ENCODE peak calls at places on chromosomes 11 and 22, in six cellular contexts. R is CD8-positive, alpha-beta T cell; B is AG09309; X is heart right ventricle; S is fibroblast of pulmonary artery; Z is adrenal gland. Q is an unnamed sample.
A peak's percentile ranks its signal among the peaks of the same experiment; 100 is the strongest.

GRCh38 chr11:3155691-3156258 is 9.3 kb downstream of the OSBPL5 start:
- DNase-seq in R (peak; percentile 5), B (no peak), X (no peak), S (no peak), Z (no peak), Q (no peak)

GRCh38 chr11:9037046-9037780 is 33.4 kb upstream of the NRIP3 start:
- DNase-seq in R (no peak), B (no peak), X (no peak), S (no peak), Z (no peak), Q (no peak)

GRCh38 chr11:60872952-60873524 is 5.7 kb downstream of the ZP1 start:
- DNase-seq in R (peak; percentile 39), B (peak; percentile 34), X (no peak), S (peak; percentile 88), Z (peak; percentile 50), Q (no peak)

GRCh38 chr11:95898782-95899181 is 25.1 kb downstream of the MTMR2 start:
- DNase-seq in R (no peak), B (no peak), X (no peak), S (no peak), Z (no peak), Q (no peak)

GRCh38 chr11:82732734-82733443 is 775 bp downstream of the FAM181B start:
- DNase-seq in R (no peak), B (no peak), X (no peak), S (no peak), Z (no peak), Q (no peak)

GRCh38 chr11:68890490-68891231 is 13.0 kb downstream of the MRPL21 start:
- DNase-seq in R (no peak), B (peak; percentile 33), X (peak; percentile 95), S (peak; percentile 66), Z (peak; percentile 60), Q (no peak)

GRCh38 chr11:48018561-48019229 is 38.3 kb downstream of the PTPRJ start:
- DNase-seq in R (no peak), B (no peak), X (no peak), S (no peak), Z (no peak), Q (no peak)

GRCh38 chr11:132220464-132220863 is 850.0 kb downstream of the NTM start:
- DNase-seq in R (no peak), B (peak; percentile 89), X (no peak), S (peak; percentile 62), Z (no peak), Q (no peak)

GRCh38 chr11:107413352-107413751 is 44.3 kb downstream of the CWF19L2 start:
- DNase-seq in R (no peak), B (no peak), X (no peak), S (no peak), Z (no peak), Q (no peak)

GRCh38 chr22:27879923-27880322 is 39.1 kb downstream of the PITPNB start:
- DNase-seq in R (no peak), B (no peak), X (no peak), S (peak; percentile 65), Z (no peak), Q (peak; percentile 37)

GRCh38 chr11:128437137-128437536 is 150.2 kb downstream of the ETS1 start:
- DNase-seq in R (no peak), B (no peak), X (no peak), S (peak; percentile 68), Z (no peak), Q (no peak)

GRCh38 chr11:130592056-130592455 is 143.6 kb downstream of the ADAMTS15 start:
- DNase-seq in R (no peak), B (no peak), X (no peak), S (peak; percentile 54), Z (no peak), Q (peak; percentile 70)

GRCh38 chr11:9550209-9550628 is 23.3 kb upstream of the WEE1 start:
- DNase-seq in R (no peak), B (no peak), X (no peak), S (no peak), Z (no peak), Q (no peak)

GRCh38 chr11:45017329-45017728 is 66.6 kb upstream of the TP53I11 start:
- DNase-seq in R (no peak), B (no peak), X (no peak), S (no peak), Z (no peak), Q (no peak)

GRCh38 chr11:313304-313786 is 495 bp upstream of the IFITM1 start:
- DNase-seq in R (no peak), B (no peak), X (no peak), S (no peak), Z (no peak), Q (no peak)

GRCh38 chr11:129815596-129816461 is at the start of gene TMEM45B:
- DNase-seq in R (no peak), B (no peak), X (no peak), S (no peak), Z (no peak), Q (no peak)

GRCh38 chr22:27381552-27381951 is 420.0 kb downstream of the MN1 start:
- DNase-seq in R (no peak), B (no peak), X (no peak), S (no peak), Z (no peak), Q (no peak)

GRCh38 chr11:31865606-31866300 is 54.6 kb upstream of the PAX6 start:
- DNase-seq in R (no peak), B (no peak), X (no peak), S (no peak), Z (no peak), Q (no peak)

GRCh38 chr11:61694971-61695706 is 14.9 kb downstream of the DAGLA start:
- DNase-seq in R (no peak), B (no peak), X (peak; percentile 35), S (no peak), Z (peak; percentile 39), Q (no peak)

GRCh38 chr11:61816736-61817455 is at the start of gene FADS1:
- DNase-seq in R (peak; percentile 73), B (peak; percentile 66), X (peak; percentile 89), S (peak; percentile 97), Z (peak; percentile 95), Q (peak; percentile 75)

GRCh38 chr11:87224486-87224885 is 186.8 kb downstream of the TMEM135 start:
- DNase-seq in R (no peak), B (no peak), X (no peak), S (no peak), Z (no peak), Q (no peak)

GRCh38 chr11:128904872-128905344 is 13.8 kb downstream of the KCNJ5 start:
- DNase-seq in R (no peak), B (no peak), X (no peak), S (no peak), Z (peak; percentile 58), Q (no peak)

GRCh38 chr11:6553634-6554033 is 49.8 kb downstream of the RRP8 start:
- DNase-seq in R (no peak), B (no peak), X (no peak), S (no peak), Z (no peak), Q (no peak)

GRCh38 chr11:15947681-15948648 is 408.4 kb downstream of the SOX6 start:
- DNase-seq in R (no peak), B (no peak), X (no peak), S (no peak), Z (no peak), Q (no peak)

GRCh38 chr22:20116951-20117645 is at the start of gene TRMT2A:
- DNase-seq in R (peak; percentile 95), B (peak; percentile 87), X (peak; percentile 97), S (peak; percentile 99), Z (peak; percentile 98), Q (peak; percentile 87)
- TF ChIP-seq CTCF in R (no peak), B (no peak), X (peak; percentile 22), S (no peak), Z (no peak), Q (peak; percentile 21)

DNA sequence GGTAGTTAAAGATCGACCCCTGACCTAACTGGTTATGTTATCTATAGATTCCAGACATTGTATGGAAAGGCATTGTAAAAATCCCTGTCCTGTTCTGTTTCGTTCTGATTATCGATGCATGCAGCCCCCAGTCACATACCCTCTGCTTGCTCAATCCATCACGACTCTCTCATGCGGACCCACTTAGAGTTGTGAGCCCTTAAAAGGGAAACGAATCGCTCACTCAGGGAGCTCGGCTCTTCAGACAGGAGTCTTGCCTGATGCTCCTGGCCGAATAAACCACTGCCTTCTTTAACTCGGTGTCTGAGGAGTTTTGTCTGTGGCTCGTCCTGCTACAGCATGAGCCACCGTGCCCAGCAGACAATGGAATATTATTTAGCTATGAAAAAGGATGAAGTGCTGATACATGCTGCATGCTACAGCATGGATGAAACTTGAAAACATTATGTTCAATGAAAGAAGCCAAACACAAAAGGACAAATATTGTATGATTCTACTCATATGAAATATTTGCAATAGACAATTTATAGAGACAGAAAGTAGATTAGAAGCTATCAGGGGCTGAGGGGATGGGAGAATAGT is 12.0 kb upstream of the LGALS2 start:
- DNase-seq in R (no peak), B (no peak), X (no peak), S (no peak), Z (no peak), Q (no peak)
- H3K4me3 ChIP-seq in R (peak overlapping the region; percentile 15), B (peak overlapping the region; percentile 10), X (peak overlapping the region; percentile 13), S (no peak overlapping the region), Z (no peak overlapping the region), Q (no peak overlapping the region)

DNA sequence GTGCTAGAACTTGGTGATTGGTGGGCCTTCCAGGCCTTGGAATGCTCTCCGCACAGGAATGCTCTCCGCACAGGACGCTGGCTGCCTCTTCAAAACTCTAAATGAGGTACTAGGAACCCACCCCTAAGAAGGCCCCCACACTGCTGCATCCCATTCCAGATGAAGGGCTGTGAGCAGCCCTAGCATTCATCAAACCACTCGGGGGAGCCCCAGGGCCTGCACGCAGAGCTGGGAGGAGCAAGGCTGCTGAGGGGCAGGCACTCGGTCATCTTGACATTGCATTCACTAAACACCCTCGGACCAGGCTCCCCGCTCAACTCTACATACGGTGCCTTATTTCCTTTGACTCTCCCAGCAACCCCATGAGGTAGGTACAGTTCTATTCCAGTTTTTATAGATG is 49.2 kb upstream of the EMID1 start:
- DNase-seq in R (no peak), B (no peak), X (no peak), S (peak; percentile 6), Z (no peak), Q (no peak)
- TF ChIP-seq CTCF in R (no peak), B (peak; percentile 4), X (peak; percentile 4), S (peak; percentile 26), Z (no peak), Q (no peak)

GRCh38 chr11:1371026-1371325 is 18.8 kb upstream of the BRSK2 start:
- DNase-seq in R (no peak), B (no peak), X (no peak), S (no peak), Z (no peak), Q (no peak)

GRCh38 chr11:1371836-1372465 is 17.8 kb upstream of the BRSK2 start:
- DNase-seq in R (no peak), B (no peak), X (no peak), S (no peak), Z (no peak), Q (no peak)

GRCh38 chr11:1371377-1371776 is 18.4 kb upstream of the BRSK2 start:
- DNase-seq in R (no peak), B (no peak), X (no peak), S (no peak), Z (no peak), Q (no peak)

GRCh38 chr11:1373536-1374214 is 16.1 kb upstream of the BRSK2 start:
- DNase-seq in R (no peak), B (no peak), X (no peak), S (no peak), Z (no peak), Q (no peak)

DNA sequence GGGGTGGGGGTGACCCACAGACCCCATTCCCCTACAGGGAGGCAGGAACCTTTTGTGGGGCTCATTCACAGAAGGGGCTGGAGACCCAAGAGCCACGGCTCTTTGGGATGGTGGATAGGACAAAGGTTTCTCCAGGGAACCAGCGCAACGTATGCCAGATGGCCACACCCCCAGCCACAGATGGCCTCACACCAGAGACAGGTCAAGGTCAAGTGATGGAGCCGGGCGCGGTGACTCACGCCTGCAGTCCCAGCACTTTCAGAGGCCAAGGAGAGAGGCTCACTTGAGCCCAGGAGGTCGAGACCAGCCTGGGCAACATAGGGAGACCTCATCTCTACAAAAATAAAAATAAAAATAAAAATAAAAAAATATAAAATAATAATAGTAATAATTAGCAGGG is 17.1 kb upstream of the BRSK2 start:
- DNase-seq in R (no peak), B (no peak), X (no peak), S (no peak), Z (no peak), Q (no peak)
- H3K4me3 ChIP-seq in R (no peak overlapping the region), B (no peak overlapping the region), X (no peak overlapping the region), S (no peak overlapping the region), Z (no peak overlapping the region), Q (no peak overlapping the region)

Q was measured in bronchial epithelial cell.